ENCODE peak calls at places on chromosomes 4 and X, in ten cellular contexts. W is glutamatergic neuron, M is GM13977, O is right lobe of liver, X is HCT116, D is upper lobe of right lung, P is H9, G is endodermal cell, Q is BJ, Y is neural crest cell. L is an unnamed sample.

GRCh38 chrX:153388722-153389459 is 12.3 kb downstream of the PNMA6E start:
- DNase-seq in Y (no peak), M (no peak), D (no peak), W (no peak), X (no peak), O (no peak), G (peak), P (peak), Q (no peak), L (no peak)

GRCh38 chr4:113384600-113384999 is 335.1 kb downstream of the ANK2 start:
- DNase-seq in Y (no peak), O (no peak), G (no peak), D (no peak), M (no peak), P (no peak), X (peak), W (no peak), Q (peak), L (no peak)

GRCh38 chr4:122379239-122379638 is 428 bp downstream of the ADAD1 start:
- DNase-seq in Y (no peak), M (no peak), G (no peak), P (no peak), D (no peak), X (no peak), O (no peak), Q (no peak), W (no peak), L (no peak)

GRCh38 chr4:186946140-186946539 is 222.5 kb upstream of the FAT1 start:
- DNase-seq in Y (no peak), P (no peak), X (no peak), D (no peak), W (no peak), G (no peak), Q (no peak), M (no peak), O (peak), L (no peak)

GRCh38 chr4:147361726-147362125 is 119.2 kb upstream of the EDNRA start:
- DNase-seq in Q (peak), G (no peak), D (no peak), Y (peak), O (no peak), M (no peak), X (peak), P (no peak), W (no peak), L (no peak)

GRCh38 chr4:57866468-57867173 is 756.4 kb upstream of the IGFBP7 start:
- DNase-seq in X (no peak), M (no peak), Y (no peak), Q (no peak), W (no peak), P (no peak), G (no peak), D (no peak), O (no peak), L (no peak)

GRCh38 chr4:165754664-165755063 is 118.4 kb upstream of the TLL1 start:
- DNase-seq in D (no peak), O (no peak), Q (no peak), G (no peak), P (no peak), Y (no peak), M (no peak), W (no peak), X (no peak), L (no peak)

GRCh38 chr4:152929888-152930287 is 6.2 kb upstream of the FHDC1 start:
- DNase-seq in X (no peak), O (no peak), Y (no peak), M (no peak), Q (no peak), P (no peak), W (no peak), G (peak), D (no peak), L (no peak)

GRCh38 chr4:3308691-3309090 is 15.9 kb downstream of the RGS12 start:
- DNase-seq in Q (no peak), G (peak), O (peak), D (peak), W (no peak), X (no peak), M (no peak), P (no peak), Y (no peak), L (no peak)

GRCh38 chr4:89657931-89658700 is 178.8 kb downstream of the SNCA start:
- DNase-seq in O (no peak), Y (no peak), G (no peak), X (peak), Q (no peak), P (no peak), W (no peak), M (no peak), D (no peak), L (no peak)

GRCh38 chrX:45472968-45473367 is 272.3 kb upstream of the DIPK2B start:
- DNase-seq in M (no peak), Q (peak), Y (no peak), D (no peak), W (no peak), O (no peak), G (no peak), P (no peak), X (no peak), L (no peak)

GRCh38 chr4:184440593-184441358 is 33.6 kb downstream of the IRF2 start:
- DNase-seq in D (no peak), W (no peak), O (no peak), M (no peak), Y (no peak), Q (no peak), G (no peak), P (no peak), X (no peak), L (no peak)

GRCh38 chrX:65528705-65529340 is 5.8 kb downstream of the LAS1L start:
- DNase-seq in M (peak), W (peak), X (no peak), D (no peak), G (peak), P (peak), O (peak), Q (no peak), Y (peak), L (peak)

GRCh38 chr4:41747230-41748055 is 1.1 kb downstream of the PHOX2B start:
- DNase-seq in Y (no peak), G (peak), Q (no peak), X (no peak), O (no peak), W (peak), P (peak), D (no peak), M (peak), L (no peak)

GRCh38 chr4:70863099-70863790 is 23.6 kb upstream of the GRSF1 start:
- DNase-seq in P (no peak), O (no peak), W (no peak), Y (no peak), G (no peak), M (peak), D (no peak), Q (no peak), X (no peak), L (peak)

GRCh38 chrX:133859336-133859735 is 126.1 kb downstream of the GPC3 start:
- DNase-seq in G (no peak), O (no peak), X (no peak), Y (no peak), W (no peak), P (no peak), Q (no peak), D (no peak), M (no peak), L (no peak)

GRCh38 chr4:124890522-124890921 is 178.0 kb upstream of the ANKRD50 start:
- DNase-seq in G (no peak), O (no peak), P (no peak), W (no peak), X (no peak), Q (no peak), M (no peak), D (no peak), Y (no peak), L (no peak)

GRCh38 chr4:5746829-5747745 is 36.1 kb downstream of the EVC start:
- DNase-seq in M (no peak), O (no peak), P (no peak), G (no peak), D (peak), Y (no peak), W (no peak), X (no peak), Q (no peak), L (no peak)

GRCh38 chr4:136281889-136282288 is 1250.4 kb downstream of the PCDH18 start:
- DNase-seq in Y (no peak), M (no peak), P (no peak), O (no peak), Q (no peak), X (no peak), W (no peak), D (no peak), G (no peak), L (no peak)

GRCh38 chrX:1164322-1165288 is 47.8 kb downstream of the CRLF2 start:
- DNase-seq in O (peak), X (no peak), P (peak), Q (no peak), W (no peak), D (peak), M (peak), Y (peak), G (peak), L (peak)

GRCh38 chr4:8721621-8722020 is 129.1 kb downstream of the CPZ start:
- DNase-seq in M (no peak), O (peak), D (no peak), Q (no peak), Y (no peak), X (no peak), G (peak), P (no peak), W (no peak), L (no peak)

GRCh38 chr4:32544846-32545245 is 1824.7 kb downstream of the PCDH7 start:
- DNase-seq in D (no peak), G (no peak), X (no peak), W (no peak), P (no peak), Q (no peak), Y (no peak), M (no peak), O (no peak), L (no peak)

GRCh38 chr4:140684314-140684713 is 71.9 kb downstream of the TBC1D9 start:
- DNase-seq in O (no peak), Y (no peak), D (no peak), W (no peak), P (no peak), Q (no peak), M (no peak), G (no peak), X (no peak), L (no peak)

GRCh38 chrX:17009856-17010650 is 63.6 kb downstream of the REPS2 start:
- DNase-seq in D (no peak), Q (no peak), P (no peak), X (no peak), W (no peak), G (no peak), M (no peak), Y (no peak), O (no peak), L (no peak)

GRCh38 chr4:61922766-61923165 is 722.6 kb downstream of the ADGRL3 start:
- DNase-seq in G (no peak), P (no peak), Y (no peak), W (no peak), X (no peak), M (no peak), D (no peak), O (no peak), Q (no peak), L (no peak)

GRCh38 chr4:85905761-85906160 is 430.8 kb downstream of the ARHGAP24 start:
- DNase-seq in Q (no peak), O (no peak), Y (no peak), P (no peak), D (no peak), X (no peak), M (no peak), W (no peak), G (no peak), L (no peak)

GRCh38 chr4:13248621-13249298 is 235.4 kb downstream of the RAB28 start:
- DNase-seq in X (peak), M (no peak), P (no peak), Y (no peak), W (no peak), D (no peak), G (no peak), O (no peak), Q (no peak), L (no peak)

GRCh38 chr4:87058272-87059073 is 123.7 kb downstream of the AFF1 start:
- DNase-seq in D (peak), W (no peak), Q (no peak), M (peak), X (peak), O (no peak), G (peak), Y (no peak), P (peak), L (no peak)
- TF ChIP-seq CTCF in D (peak), W (no peak), Q (no peak), M (no peak), X (no peak), O (no peak), G (peak), Y (no peak), P (peak), L (no peak)

DNA sequence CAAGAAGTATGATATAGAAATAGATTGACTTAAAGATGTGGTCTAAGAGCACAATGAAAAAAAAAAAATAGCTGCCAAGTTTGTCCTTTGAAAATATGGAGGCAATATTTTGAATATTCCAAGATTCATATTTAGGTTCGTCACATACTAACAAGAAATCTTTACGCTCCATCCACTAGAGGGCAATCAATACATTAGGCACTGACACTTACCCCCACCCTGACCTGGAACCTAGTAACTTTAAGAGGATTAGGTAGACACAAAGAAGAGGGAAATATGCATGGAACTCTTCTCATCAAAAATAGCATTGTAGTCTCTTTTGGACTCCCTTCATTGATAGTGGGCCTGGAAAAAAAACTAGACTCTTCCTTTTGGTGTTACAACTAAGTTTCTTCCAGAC is 1108.1 kb downstream of the PCDH19 start:
- DNase-seq in Y (no peak), W (no peak), X (no peak), P (no peak), M (peak), O (no peak), D (no peak), G (no peak), Q (no peak), L (no peak)
- TF ChIP-seq CTCF in Y (peak), W (no peak), X (no peak), P (peak), M (peak), O (peak), D (no peak), G (peak), Q (no peak), L (peak)

GRCh38 chr4:173777921-173778320 is 247.9 kb upstream of the HAND2 start:
- DNase-seq in P (no peak), O (no peak), Q (no peak), M (no peak), D (no peak), W (no peak), X (no peak), G (peak), Y (no peak), L (no peak)

GRCh38 chr4:173782660-173783059 is 252.6 kb upstream of the HAND2 start:
- DNase-seq in M (no peak), P (no peak), Q (no peak), X (no peak), O (no peak), G (no peak), Y (no peak), W (no peak), D (no peak), L (no peak)

DNA sequence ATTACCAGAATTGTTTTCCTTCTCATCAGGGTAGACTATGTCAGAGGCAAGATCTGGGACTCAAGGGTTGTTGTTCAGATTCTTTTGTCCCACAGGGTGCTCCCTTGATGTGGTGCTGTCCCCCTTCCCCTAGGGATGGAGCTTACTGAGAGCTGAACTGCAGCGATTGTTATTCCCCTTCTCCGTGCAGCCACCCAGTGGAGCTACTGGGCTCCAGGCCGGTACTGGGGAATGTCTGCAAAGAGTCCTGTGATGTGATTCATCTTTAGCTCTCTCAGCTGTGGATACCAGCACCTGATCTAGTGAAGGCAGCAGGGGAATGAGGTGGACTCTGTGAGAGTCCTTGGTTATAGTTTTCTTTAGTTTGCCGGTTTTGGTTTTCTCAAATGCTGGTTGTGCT is 247.4 kb upstream of the HAND2 start:
- DNase-seq in M (no peak), D (no peak), P (no peak), Y (no peak), G (peak), O (no peak), X (no peak), W (no peak), Q (no peak), L (no peak)
- TF ChIP-seq CTCF in M (no peak), D (no peak), P (no peak), Y (no peak), G (peak), O (no peak), X (no peak), W (no peak), Q (no peak), L (no peak)

GRCh38 chr4:173752610-173753009 is 222.6 kb upstream of the HAND2 start:
- DNase-seq in Y (peak), O (no peak), W (peak), G (peak), Q (no peak), P (peak), M (no peak), X (peak), D (no peak), L (peak)
- TF ChIP-seq CTCF in Y (peak), O (no peak), W (peak), G (peak), Q (peak), P (peak), M (peak), X (peak), D (peak), L (peak)

DNA sequence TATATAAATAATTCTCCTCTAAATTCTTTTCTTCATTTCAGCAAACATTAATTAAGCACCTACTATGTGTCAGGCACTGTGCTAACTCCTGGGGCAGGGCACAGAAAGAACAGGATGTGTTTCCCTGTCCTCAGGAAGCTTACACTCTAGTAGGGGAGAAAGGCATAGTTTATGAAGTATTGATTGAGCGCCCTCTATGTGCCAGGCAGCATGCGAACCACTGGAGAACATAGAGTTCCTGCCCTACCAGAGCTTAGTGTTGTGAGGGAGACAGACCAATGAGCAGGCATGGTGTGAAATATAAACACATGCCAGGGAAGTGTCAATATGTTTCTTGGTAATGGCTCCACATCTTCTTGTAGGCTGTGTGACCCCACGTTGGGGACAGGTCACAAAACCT is 3.7 kb downstream of the ADGRG4 start:
- DNase-seq in Y (no peak), X (no peak), M (no peak), D (no peak), Q (no peak), G (no peak), P (no peak), O (no peak), W (no peak), L (no peak)
- TF ChIP-seq CTCF in Y (no peak), X (no peak), M (no peak), D (no peak), Q (no peak), G (peak), P (peak), O (no peak), W (no peak), L (no peak)

DNA sequence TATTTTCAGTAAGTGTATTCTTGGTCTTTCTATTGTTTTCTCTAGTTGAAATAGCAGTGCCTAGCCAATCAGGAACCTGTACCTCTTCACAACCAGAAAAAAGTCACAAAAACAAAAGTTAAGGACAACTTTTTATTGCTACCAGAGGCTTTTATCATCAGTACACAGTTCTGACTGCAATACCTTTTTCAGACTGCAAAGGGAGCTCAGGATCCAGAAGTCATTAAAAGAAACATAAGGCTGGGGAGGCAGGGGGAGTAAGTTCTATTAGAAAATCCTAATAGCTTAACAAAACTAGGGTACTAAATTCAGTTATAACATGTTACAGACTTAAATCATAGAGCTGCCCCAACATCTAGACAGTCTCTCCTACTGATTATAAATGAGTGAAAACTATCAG is 28.8 kb downstream of the CCNI start:
- DNase-seq in X (no peak), W (no peak), P (no peak), Y (no peak), G (no peak), D (no peak), M (no peak), O (no peak), Q (no peak), L (no peak)
- TF ChIP-seq CTCF in X (peak), W (peak), P (peak), Y (peak), G (peak), D (peak), M (peak), O (peak), Q (peak), L (peak)